ENCODE peak calls at places on chromosomes 7 and 10, in seven cellular contexts. K is IMR-90, V is mesendoderm, B is mesenchymal stem cell, J is H1, L is trophoblast cell, X is H9. Z is an unnamed sample.

GRCh38 chr7:150876817-150877526 is 24.7 kb downstream of the AOC1 start:
- DNase-seq in L (peak), X (peak), J (peak), V (peak), K (peak), B (peak), Z (peak)

GRCh38 chr7:80740778-80741545 is 102.5 kb downstream of the CD36 start:
- DNase-seq in V (no peak), B (peak), K (peak), X (no peak), L (peak), J (no peak), Z (no peak)

GRCh38 chr10:124281666-124282065 is 137.1 kb downstream of the OAT start:
- DNase-seq in B (no peak), V (no peak), K (no peak), J (no peak), L (no peak), X (no peak), Z (no peak)

GRCh38 chr7:136869991-136870798 is 1.7 kb downstream of the CHRM2 start:
- DNase-seq in B (peak), J (no peak), K (peak), L (no peak), V (peak), X (peak), Z (peak)

GRCh38 chr7:70571403-70571911 is 560.5 kb upstream of the GALNT17 start:
- DNase-seq in K (peak), V (no peak), X (no peak), J (no peak), B (peak), L (no peak), Z (no peak)

GRCh38 chr7:140640060-140640611 is 477 bp downstream of the DENND2A start:
- DNase-seq in L (peak), B (peak), K (peak), X (peak), V (peak), J (peak), Z (no peak)

GRCh38 chr10:57506414-57507094 is 761.1 kb downstream of the IPMK start:
- DNase-seq in X (no peak), K (no peak), J (no peak), B (no peak), V (no peak), L (no peak), Z (no peak)

GRCh38 chr7:29459591-29459990 is 104.0 kb upstream of the PRR15 start:
- DNase-seq in L (no peak), K (no peak), J (no peak), V (peak), B (no peak), X (no peak), Z (no peak)

GRCh38 chr7:132498319-132498718 is 78.0 kb downstream of the PLXNA4 start:
- DNase-seq in X (no peak), B (no peak), L (no peak), V (no peak), J (no peak), K (no peak), Z (no peak)

GRCh38 chr10:78964952-78965633 is 103.7 kb upstream of the ZMIZ1 start:
- DNase-seq in X (peak), L (peak), V (peak), K (peak), B (peak), J (peak), Z (peak)

GRCh38 chr7:5310822-5311405 is 28.2 kb downstream of the SLC29A4 start:
- DNase-seq in J (no peak), L (no peak), B (no peak), X (no peak), K (no peak), V (no peak), Z (no peak)

GRCh38 chr7:140673063-140673769 is 471 bp downstream of the ADCK2 start:
- DNase-seq in L (peak), B (no peak), K (no peak), V (peak), J (peak), X (peak), Z (peak)

GRCh38 chr10:49151025-49151445 is 17.2 kb upstream of the FAM170B start:
- DNase-seq in X (no peak), K (no peak), B (no peak), J (no peak), V (no peak), L (no peak), Z (no peak)

GRCh38 chr10:71757450-71757918 is 15.8 kb downstream of the VSIR start:
- DNase-seq in X (peak), L (no peak), V (no peak), J (no peak), K (no peak), B (no peak), Z (no peak)

GRCh38 chr7:152910545-152911013 is 151.0 kb downstream of the ACTR3B start:
- DNase-seq in L (no peak), K (no peak), B (no peak), X (no peak), V (peak), J (no peak), Z (no peak)

GRCh38 chr7:115561341-115562110 is 469.0 kb downstream of the TFEC start:
- DNase-seq in K (peak), V (peak), X (no peak), L (no peak), J (no peak), B (peak), Z (no peak)

GRCh38 chr7:117873056-117873932 is at the start of gene CTTNBP2:
- DNase-seq in V (peak), L (peak), J (peak), B (peak), X (peak), K (peak), Z (peak)

GRCh38 chr7:154720016-154720415 is 282.9 kb downstream of the PAXIP1 start:
- DNase-seq in K (no peak), B (no peak), L (no peak), J (no peak), V (no peak), X (no peak), Z (no peak)

GRCh38 chr10:18368681-18369080 is 228.5 kb downstream of the CACNB2 start:
- DNase-seq in J (no peak), B (peak), V (no peak), X (no peak), K (peak), L (peak), Z (no peak)

GRCh38 chr10:76632158-76633051 is 1005.2 kb downstream of the KCNMA1 start:
- DNase-seq in J (peak), B (no peak), K (no peak), X (peak), L (no peak), V (peak), Z (no peak)

DNA sequence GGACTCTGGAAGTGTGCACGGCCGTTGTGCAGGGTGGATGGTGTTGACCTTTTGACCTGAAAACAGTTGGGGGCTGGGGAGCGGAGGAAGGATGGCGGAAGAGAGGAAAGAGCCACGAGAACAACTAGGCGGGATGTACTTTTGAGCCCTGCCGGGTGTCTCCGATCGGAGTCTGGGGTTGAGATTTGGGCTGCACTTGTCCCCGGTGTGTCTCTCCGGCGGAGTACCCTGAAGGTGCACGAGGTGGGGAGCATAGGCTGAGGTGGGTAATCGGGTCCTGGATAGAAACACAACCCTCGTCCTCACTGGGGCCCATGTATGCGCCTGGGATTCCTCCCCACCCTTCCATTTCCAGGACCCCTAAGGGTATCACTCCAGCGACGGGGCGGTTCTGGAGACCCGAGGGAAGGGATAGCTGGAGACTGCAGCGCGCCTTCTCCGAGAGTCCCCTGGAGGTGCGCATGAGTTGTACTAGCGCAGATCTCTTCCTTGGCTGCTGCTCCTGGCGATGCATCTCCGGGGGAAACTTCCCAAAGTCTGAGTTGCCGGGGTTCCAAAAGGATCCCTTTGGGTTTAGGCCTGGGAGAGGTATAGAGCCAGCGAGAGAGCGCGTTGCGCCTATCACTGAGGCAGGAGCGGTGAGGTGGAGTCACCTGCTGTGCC is 4.6 kb upstream of the HMX2 start:
- DNase-seq in B (no peak), J (peak), X (no peak), K (no peak), L (no peak), V (peak), Z (peak)
- H2AK5ac ChIP-seq in B (no peak), J (no peak), X (no peak), K (no peak), L (no peak), V (no peak), Z (no peak)

DNA sequence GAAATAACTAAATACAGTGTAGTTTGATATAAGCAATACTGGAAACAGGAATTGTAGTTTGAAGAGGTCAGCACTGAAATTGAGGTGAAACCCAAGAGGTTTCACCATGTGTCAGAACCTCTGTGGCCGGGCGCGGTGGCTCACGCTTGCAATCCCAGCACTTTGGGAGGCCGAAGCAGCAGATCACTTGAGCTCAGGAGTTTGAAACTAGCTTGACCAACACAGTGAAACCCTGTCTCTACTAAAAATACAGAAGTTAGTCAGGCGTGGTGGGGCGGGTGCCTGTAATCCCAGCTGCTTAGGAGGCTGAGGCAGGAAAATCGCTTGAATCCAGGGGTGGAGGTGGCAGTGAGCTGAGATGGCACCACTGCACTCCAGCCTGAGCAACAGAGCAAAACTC is 13.7 kb downstream of the AHCYL2 start:
- DNase-seq in B (no peak), K (no peak), V (no peak), J (no peak), X (no peak), L (no peak), Z (no peak)
- H3K9ac ChIP-seq in B (no peak), K (no peak), V (no peak), J (no peak), X (no peak), L (no peak), Z (no peak)

GRCh38 chr10:3848768-3849643 is 64.0 kb upstream of the KLF6 start:
- DNase-seq in J (no peak), V (no peak), K (peak), L (no peak), B (no peak), X (no peak), Z (no peak)

GRCh38 chr10:3850999-3851937 is 66.3 kb upstream of the KLF6 start:
- DNase-seq in L (peak), B (peak), V (peak), X (no peak), J (no peak), K (peak), Z (no peak)

GRCh38 chr10:3852147-3852904 is 67.3 kb upstream of the KLF6 start:
- DNase-seq in V (peak), X (no peak), L (peak), J (no peak), K (peak), B (peak), Z (no peak)

GRCh38 chr10:3844626-3845025 is 59.6 kb upstream of the KLF6 start:
- DNase-seq in V (no peak), B (no peak), K (no peak), L (no peak), X (no peak), J (no peak), Z (no peak)

DNA sequence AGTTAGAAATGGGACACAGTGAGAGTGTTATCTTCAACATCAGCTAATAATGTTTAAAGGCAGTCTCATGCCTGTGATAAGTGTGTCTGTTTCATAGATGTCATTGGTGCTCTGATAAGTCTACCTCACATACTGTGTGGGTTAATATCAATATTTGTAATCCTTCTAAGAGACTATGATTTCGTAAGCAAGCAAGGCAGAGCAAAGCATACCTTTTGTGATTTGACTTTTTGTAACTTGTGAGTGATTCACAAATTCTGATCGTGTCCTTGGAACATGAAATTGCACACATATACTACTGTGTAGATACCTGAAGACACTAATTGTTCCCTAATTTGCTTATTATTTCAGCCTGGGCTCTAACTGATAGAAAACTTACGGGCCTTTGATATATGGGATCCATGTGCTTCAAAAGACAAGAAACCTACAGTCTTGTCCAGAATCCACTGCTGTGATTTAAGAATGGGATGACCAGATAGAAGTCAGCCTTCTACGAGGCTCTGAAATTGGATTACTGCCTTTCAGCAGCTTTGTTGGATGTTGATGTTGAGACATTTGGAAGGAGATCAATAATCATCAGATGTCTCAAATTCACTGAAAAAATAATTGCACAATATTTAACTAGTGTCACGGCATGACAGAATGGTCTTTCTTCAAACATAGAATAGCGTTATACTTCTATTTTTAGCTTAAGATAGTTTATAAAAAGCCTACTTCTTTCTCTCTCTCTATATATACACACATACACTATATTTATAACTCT is 63.2 kb upstream of the KLF6 start:
- DNase-seq in L (no peak), V (no peak), J (no peak), X (no peak), B (no peak), K (peak), Z (no peak)
- H3K4ac ChIP-seq in L (no peak), V (no peak), J (no peak), X (no peak), B (no peak), K (peak), Z (no peak)

GRCh38 chr10:111234903-111235302 is 158.1 kb downstream of the ADRA2A start:
- DNase-seq in V (no peak), K (no peak), J (no peak), B (no peak), X (no peak), L (no peak), Z (no peak)
- H2AK5ac ChIP-seq in V (no peak), K (no peak), J (no peak), B (no peak), X (no peak), L (no peak), Z (no peak)

DNA sequence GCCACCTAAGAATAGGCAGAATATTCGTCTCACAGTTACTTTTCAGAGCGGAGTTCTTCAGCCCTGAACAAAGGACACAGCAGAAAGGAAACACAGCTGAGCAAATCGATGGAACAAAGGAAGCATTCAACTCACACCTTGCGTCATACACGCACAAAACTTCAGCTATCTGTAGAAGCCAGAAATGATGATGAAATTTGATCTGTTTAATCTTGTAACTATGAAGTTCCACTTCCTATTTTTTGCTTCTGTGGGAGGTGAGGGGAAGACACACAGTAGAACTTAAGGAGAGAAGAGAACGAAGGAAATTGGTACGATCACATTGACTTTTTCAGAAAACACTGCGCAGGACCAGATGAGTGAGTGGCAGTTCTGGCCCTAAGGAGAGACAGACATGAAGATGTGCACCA is 26.2 kb downstream of the FAM171A1 start:
- DNase-seq in L (no peak), J (no peak), X (no peak), V (no peak), B (no peak), K (peak), Z (no peak)
- H3K9ac ChIP-seq in L (no peak), J (no peak), X (no peak), V (no peak), B (no peak), K (no peak), Z (no peak)

Z was measured in neuronal stem cell.